ENCODE peak calls at places on chromosome 14, in eight cellular contexts. One of them, this sample, is unnamed.

GRCh38 chr14:33791971-33792370 is 158.9 kb downstream of the EGLN3 start:
- DNase-seq in EL: no peak
- DNase-seq in amygdala: no peak
- DNase-seq in bronchial epithelial cell: no peak
- DNase-seq in stimulated activated CD8-positive, alpha-beta memory T cell treated with anti-CD3 and anti-CD28 coated beads, Interleukin-2, amount 100 ng/mL, for 48 hours: no peak
- DNase-seq in NCI-H226: no peak
- DNase-seq in mucosa of descending colon: no peak
- DNase-seq in epithelial cell of esophagus: no peak
- DNase-seq in this sample: no peak

GRCh38 chr14:80350707-80351106 is 139.4 kb upstream of the DIO2 start:
- DNase-seq in EL: peak
- DNase-seq in mucosa of descending colon: no peak
- DNase-seq in NCI-H226: no peak
- DNase-seq in epithelial cell of esophagus: peak
- DNase-seq in amygdala: no peak
- DNase-seq in stimulated activated CD8-positive, alpha-beta memory T cell treated with anti-CD3 and anti-CD28 coated beads, Interleukin-2, amount 100 ng/mL, for 48 hours: no peak
- DNase-seq in bronchial epithelial cell: peak
- DNase-seq in this sample: no peak

GRCh38 chr14:80987235-80988032 is 32.0 kb downstream of the TSHR start:
- DNase-seq in EL: peak
- DNase-seq in mucosa of descending colon: no peak
- DNase-seq in NCI-H226: peak
- DNase-seq in bronchial epithelial cell: peak
- DNase-seq in stimulated activated CD8-positive, alpha-beta memory T cell treated with anti-CD3 and anti-CD28 coated beads, Interleukin-2, amount 100 ng/mL, for 48 hours: peak
- DNase-seq in amygdala: peak
- DNase-seq in epithelial cell of esophagus: peak
- DNase-seq in this sample: peak

GRCh38 chr14:68633131-68633991 is 159.5 kb downstream of the ZFP36L1 start:
- DNase-seq in amygdala: peak
- DNase-seq in EL: no peak
- DNase-seq in stimulated activated CD8-positive, alpha-beta memory T cell treated with anti-CD3 and anti-CD28 coated beads, Interleukin-2, amount 100 ng/mL, for 48 hours: no peak
- DNase-seq in bronchial epithelial cell: no peak
- DNase-seq in mucosa of descending colon: no peak
- DNase-seq in NCI-H226: no peak
- DNase-seq in epithelial cell of esophagus: no peak
- DNase-seq in this sample: no peak

GRCh38 chr14:105486974-105487448 is 325 bp downstream of the CRIP1 start:
- DNase-seq in amygdala: no peak
- DNase-seq in stimulated activated CD8-positive, alpha-beta memory T cell treated with anti-CD3 and anti-CD28 coated beads, Interleukin-2, amount 100 ng/mL, for 48 hours: peak
- DNase-seq in epithelial cell of esophagus: no peak
- DNase-seq in NCI-H226: peak
- DNase-seq in mucosa of descending colon: peak
- DNase-seq in EL: no peak
- DNase-seq in bronchial epithelial cell: no peak
- DNase-seq in this sample: no peak

GRCh38 chr14:32702571-32702970 is 236.1 kb upstream of the NPAS3 start:
- DNase-seq in amygdala: peak
- DNase-seq in bronchial epithelial cell: peak
- DNase-seq in epithelial cell of esophagus: peak
- DNase-seq in EL: no peak
- DNase-seq in NCI-H226: no peak
- DNase-seq in mucosa of descending colon: peak
- DNase-seq in stimulated activated CD8-positive, alpha-beta memory T cell treated with anti-CD3 and anti-CD28 coated beads, Interleukin-2, amount 100 ng/mL, for 48 hours: no peak
- DNase-seq in this sample: no peak

GRCh38 chr14:61322011-61322798 is 826 bp downstream of the PRKCH start:
- DNase-seq in amygdala: no peak
- DNase-seq in bronchial epithelial cell: no peak
- DNase-seq in epithelial cell of esophagus: peak
- DNase-seq in mucosa of descending colon: peak
- DNase-seq in EL: no peak
- DNase-seq in NCI-H226: no peak
- DNase-seq in stimulated activated CD8-positive, alpha-beta memory T cell treated with anti-CD3 and anti-CD28 coated beads, Interleukin-2, amount 100 ng/mL, for 48 hours: no peak
- DNase-seq in this sample: no peak

GRCh38 chr14:69573841-69574265 is 818 bp downstream of the CCDC177 start:
- DNase-seq in amygdala: no peak
- DNase-seq in epithelial cell of esophagus: no peak
- DNase-seq in stimulated activated CD8-positive, alpha-beta memory T cell treated with anti-CD3 and anti-CD28 coated beads, Interleukin-2, amount 100 ng/mL, for 48 hours: no peak
- DNase-seq in mucosa of descending colon: no peak
- DNase-seq in EL: no peak
- DNase-seq in NCI-H226: no peak
- DNase-seq in bronchial epithelial cell: no peak
- DNase-seq in this sample: no peak

GRCh38 chr14:20376071-20376588 is 32.7 kb downstream of the PARP2 start:
- DNase-seq in epithelial cell of esophagus: no peak
- DNase-seq in amygdala: no peak
- DNase-seq in EL: no peak
- DNase-seq in mucosa of descending colon: peak
- DNase-seq in NCI-H226: no peak
- DNase-seq in bronchial epithelial cell: no peak
- DNase-seq in stimulated activated CD8-positive, alpha-beta memory T cell treated with anti-CD3 and anti-CD28 coated beads, Interleukin-2, amount 100 ng/mL, for 48 hours: no peak
- DNase-seq in this sample: no peak

GRCh38 chr14:103112488-103113243 is 10.6 kb upstream of the TNFAIP2 start:
- DNase-seq in stimulated activated CD8-positive, alpha-beta memory T cell treated with anti-CD3 and anti-CD28 coated beads, Interleukin-2, amount 100 ng/mL, for 48 hours: no peak
- DNase-seq in epithelial cell of esophagus: no peak
- DNase-seq in bronchial epithelial cell: no peak
- DNase-seq in EL: no peak
- DNase-seq in amygdala: no peak
- DNase-seq in mucosa of descending colon: no peak
- DNase-seq in NCI-H226: no peak
- DNase-seq in this sample: no peak

GRCh38 chr14:59919582-59920377 is at the start of gene LRRC9:
- DNase-seq in bronchial epithelial cell: no peak
- DNase-seq in epithelial cell of esophagus: peak
- DNase-seq in mucosa of descending colon: peak
- DNase-seq in EL: peak
- DNase-seq in amygdala: no peak
- DNase-seq in stimulated activated CD8-positive, alpha-beta memory T cell treated with anti-CD3 and anti-CD28 coated beads, Interleukin-2, amount 100 ng/mL, for 48 hours: no peak
- DNase-seq in NCI-H226: no peak
- DNase-seq in this sample: peak

GRCh38 chr14:31449971-31450610 is 7.2 kb downstream of the DTD2 start:
- DNase-seq in mucosa of descending colon: no peak
- DNase-seq in NCI-H226: peak
- DNase-seq in stimulated activated CD8-positive, alpha-beta memory T cell treated with anti-CD3 and anti-CD28 coated beads, Interleukin-2, amount 100 ng/mL, for 48 hours: no peak
- DNase-seq in EL: peak
- DNase-seq in amygdala: no peak
- DNase-seq in epithelial cell of esophagus: peak
- DNase-seq in bronchial epithelial cell: peak
- DNase-seq in this sample: no peak

GRCh38 chr14:90567991-90568390 is 171.2 kb downstream of the CALM1 start:
- DNase-seq in NCI-H226: no peak
- DNase-seq in mucosa of descending colon: no peak
- DNase-seq in EL: no peak
- DNase-seq in amygdala: no peak
- DNase-seq in epithelial cell of esophagus: no peak
- DNase-seq in bronchial epithelial cell: no peak
- DNase-seq in stimulated activated CD8-positive, alpha-beta memory T cell treated with anti-CD3 and anti-CD28 coated beads, Interleukin-2, amount 100 ng/mL, for 48 hours: no peak
- DNase-seq in this sample: no peak

GRCh38 chr14:106776395-106776983 is 1250.1 kb downstream of the TMEM121 start:
- DNase-seq in bronchial epithelial cell: no peak
- DNase-seq in amygdala: no peak
- DNase-seq in EL: no peak
- DNase-seq in epithelial cell of esophagus: no peak
- DNase-seq in mucosa of descending colon: no peak
- DNase-seq in stimulated activated CD8-positive, alpha-beta memory T cell treated with anti-CD3 and anti-CD28 coated beads, Interleukin-2, amount 100 ng/mL, for 48 hours: no peak
- DNase-seq in NCI-H226: no peak
- DNase-seq in this sample: no peak

GRCh38 chr14:81400202-81400678 is at the start of gene STON2:
- DNase-seq in NCI-H226: no peak
- DNase-seq in mucosa of descending colon: no peak
- DNase-seq in stimulated activated CD8-positive, alpha-beta memory T cell treated with anti-CD3 and anti-CD28 coated beads, Interleukin-2, amount 100 ng/mL, for 48 hours: peak
- DNase-seq in amygdala: no peak
- DNase-seq in bronchial epithelial cell: peak
- DNase-seq in EL: peak
- DNase-seq in epithelial cell of esophagus: peak
- DNase-seq in this sample: no peak

GRCh38 chr14:105126126-105126969 is 42.2 kb downstream of the JAG2 start:
- DNase-seq in EL: no peak
- DNase-seq in stimulated activated CD8-positive, alpha-beta memory T cell treated with anti-CD3 and anti-CD28 coated beads, Interleukin-2, amount 100 ng/mL, for 48 hours: no peak
- DNase-seq in epithelial cell of esophagus: no peak
- DNase-seq in bronchial epithelial cell: no peak
- DNase-seq in mucosa of descending colon: peak
- DNase-seq in amygdala: no peak
- DNase-seq in NCI-H226: no peak
- DNase-seq in this sample: no peak

This sample was measured in GM12892.